ENCODE peak calls at places on chromosomes 1 and 21, in five cellular contexts. U is aorta; H is amniotic stem cell; F is stimulated activated CD4-positive, alpha-beta T cell treated with anti-CD3 and anti-CD28 coated beads, Interleukin-1b, Interleukin-23, amount 100 ng/mL, for 1 hour; A is A549. X is an unnamed sample.

GRCh38 chr1:44905276-44905675 is 62.2 kb upstream of the PTCH2 start:
- DNase-seq in U (no peak), H (no peak), F (no peak), A (no peak), X (no peak)

GRCh38 chr1:178607718-178608408 is 95.0 kb downstream of the TEX35 start:
- DNase-seq in U (no peak), H (no peak), F (no peak), A (no peak), X (no peak)

GRCh38 chr21:46559291-46559983 is 45.4 kb downstream of the S100B start:
- DNase-seq in U (no peak), H (no peak), F (no peak), A (no peak), X (no peak)

GRCh38 chr1:153534933-153535663 is 693 bp downstream of the S100A6 start:
- DNase-seq in U (peak), H (no peak), F (no peak), A (peak), X (peak)

GRCh38 chr1:53959664-53960250 is 13.6 kb downstream of the LRRC42 start:
- DNase-seq in U (no peak), H (no peak), F (no peak), A (peak), X (peak)

GRCh38 chr21:37227071-37228002 is 39.8 kb downstream of the VPS26C start:
- DNase-seq in U (no peak), H (no peak), F (no peak), A (no peak), X (no peak)

GRCh38 chr1:125085720-125086591 is 3901.2 kb downstream of the SRGAP2C start:
- DNase-seq in U (no peak), H (no peak), F (no peak), A (no peak), X (no peak)

GRCh38 chr1:107326823-107327445 is 186.1 kb downstream of the NTNG1 start:
- DNase-seq in U (no peak), H (no peak), F (no peak), A (no peak), X (no peak)

GRCh38 chr1:19395678-19396192 is 83.6 kb downstream of the SLC66A1 start:
- DNase-seq in U (no peak), H (peak), F (no peak), A (no peak), X (no peak)

GRCh38 chr1:67052741-67053534 is 1.0 kb downstream of the SLC35D1 start:
- DNase-seq in U (peak), H (no peak), F (no peak), A (peak), X (peak)

GRCh38 chr1:200654660-200655059 is 15.0 kb downstream of the DDX59 start:
- DNase-seq in U (no peak), H (no peak), F (no peak), A (no peak), X (no peak)

GRCh38 chr1:214859647-214860046 is 222.9 kb upstream of the KCNK2 start:
- DNase-seq in U (no peak), H (no peak), F (no peak), A (no peak), X (no peak)

GRCh38 chr1:11069233-11069950 is 9.6 kb upstream of the SRM start:
- DNase-seq in U (no peak), H (no peak), F (no peak), A (no peak), X (no peak)

GRCh38 chr1:102842606-102843005 is 265.7 kb downstream of the COL11A1 start:
- DNase-seq in U (no peak), H (no peak), F (no peak), A (no peak), X (no peak)

GRCh38 chr1:162361349-162361748 is 15.3 kb downstream of the SPATA46 start:
- DNase-seq in U (no peak), H (no peak), F (no peak), A (no peak), X (no peak)

GRCh38 chr1:197917813-197918646 is 858 bp downstream of the LHX9 start:
- DNase-seq in U (peak), H (no peak), F (no peak), A (no peak), X (no peak)

X was measured in HT-29.